ENCODE peak calls at places on chromosomes 11 and 22, in ten cellular contexts. F is HS-27A; W is A549; B is adrenal gland; S is spleen; K is stimulated activated CD4-positive, alpha-beta T cell treated with anti-CD3 and anti-CD28 coated beads, Interleukin-4, amount 100 ng/mL, for 48 hours; Q is HEK293T; M is NCI-H1436; P is ELR; R is naive thymus-derived CD8-positive, alpha-beta T cell. C is an unnamed sample.

GRCh38 chr22:31898911-31899310 is 45.4 kb upstream of the YWHAH start:
- DNase-seq in P (no peak), Q (no peak), S (peak), B (no peak), R (no peak), F (no peak), W (no peak), K (no peak), M (no peak), C (no peak)

GRCh38 chr11:131737357-131737756 is 366.9 kb downstream of the NTM start:
- DNase-seq in S (no peak), W (no peak), K (no peak), B (no peak), M (no peak), F (no peak), Q (no peak), P (peak), R (no peak), C (no peak)

GRCh38 chr22:27918351-27919221 is 470 bp downstream of the PITPNB start:
- DNase-seq in K (peak), P (peak), W (peak), S (no peak), R (peak), M (peak), Q (peak), F (peak), B (peak), C (peak)

GRCh38 chr11:4025248-4025956 is 69.2 kb upstream of the RRM1 start:
- DNase-seq in W (no peak), Q (no peak), R (no peak), B (peak), S (no peak), F (no peak), P (no peak), K (no peak), M (no peak), C (no peak)

GRCh38 chr11:118565062-118565461 is 669 bp downstream of the IFT46 start:
- DNase-seq in M (no peak), S (no peak), R (no peak), B (no peak), F (no peak), K (no peak), P (no peak), W (no peak), Q (no peak), C (no peak)

GRCh38 chr11:14657841-14658240 is 14.2 kb downstream of the PDE3B start:
- DNase-seq in K (no peak), B (no peak), Q (no peak), P (no peak), F (no peak), R (no peak), W (no peak), S (no peak), M (no peak), C (no peak)

GRCh38 chr11:126135182-126136176 is 72.8 kb upstream of the CDON start:
- DNase-seq in K (no peak), P (no peak), M (no peak), F (no peak), S (peak), R (no peak), W (no peak), B (peak), Q (no peak), C (no peak)

GRCh38 chr11:68904458-68904847 is 762 bp downstream of the IGHMBP2 start:
- DNase-seq in R (no peak), P (no peak), K (peak), S (no peak), B (no peak), M (no peak), F (no peak), Q (no peak), W (peak), C (no peak)

GRCh38 chr22:49976439-49977175 is 16.0 kb downstream of the PIM3 start:
- DNase-seq in S (no peak), K (peak), M (no peak), F (no peak), W (peak), Q (no peak), R (peak), B (no peak), P (no peak), C (no peak)

GRCh38 chr11:131530411-131530810 is 160.0 kb downstream of the NTM start:
- DNase-seq in M (no peak), S (no peak), P (no peak), Q (no peak), W (no peak), R (no peak), F (no peak), B (no peak), K (no peak), C (no peak)

GRCh38 chr22:40058265-40058664 is 63.5 kb downstream of the FAM83F start:
- DNase-seq in M (no peak), B (peak), P (no peak), Q (peak), R (no peak), W (no peak), K (peak), F (no peak), S (no peak), C (no peak)

GRCh38 chr22:41915035-41915782 is at the start of gene SHISA8:
- DNase-seq in K (peak), P (peak), M (peak), S (peak), R (peak), Q (peak), F (no peak), W (no peak), B (peak), C (no peak)

GRCh38 chr22:50706481-50707125 is 31.4 kb upstream of the ACR start:
- DNase-seq in Q (no peak), S (peak), F (no peak), K (no peak), R (no peak), B (no peak), W (no peak), P (no peak), M (no peak), C (no peak)

GRCh38 chr11:104333977-104334376 is 170.0 kb upstream of the PDGFD start:
- DNase-seq in P (peak), R (no peak), Q (no peak), M (no peak), F (no peak), W (peak), S (no peak), K (no peak), B (peak), C (no peak)

GRCh38 chr11:16604784-16605439 is 133.5 kb upstream of the C11orf58 start:
- DNase-seq in S (peak), W (no peak), R (no peak), F (peak), Q (peak), P (peak), K (no peak), M (no peak), B (peak), C (no peak)

GRCh38 chr11:96303067-96303466 is 39.9 kb downstream of the MAML2 start:
- DNase-seq in M (no peak), R (no peak), B (peak), S (no peak), F (no peak), Q (no peak), P (peak), W (peak), K (no peak), C (no peak)

GRCh38 chr11:86524603-86525352 is 147.6 kb downstream of the ME3 start:
- DNase-seq in S (no peak), F (no peak), Q (no peak), P (peak), M (no peak), K (no peak), R (no peak), W (peak), B (no peak), C (peak)

GRCh38 chr22:41772645-41773044 is 27.8 kb upstream of the CCDC134 start:
- DNase-seq in W (peak), P (peak), Q (no peak), F (no peak), M (no peak), K (no peak), R (no peak), B (no peak), S (no peak), C (no peak)

GRCh38 chr11:130560000-130560852 is 111.8 kb downstream of the ADAMTS15 start:
- DNase-seq in R (no peak), M (no peak), F (no peak), B (peak), S (peak), Q (no peak), W (no peak), K (no peak), P (no peak), C (peak)

GRCh38 chr11:31958086-31958735 is 132.7 kb upstream of the RCN1 start:
- DNase-seq in S (peak), W (peak), M (peak), F (no peak), K (peak), Q (peak), R (peak), P (peak), B (peak), C (no peak)

GRCh38 chr11:95919514-95919913 is 4.4 kb downstream of the MTMR2 start:
- DNase-seq in Q (no peak), R (no peak), B (no peak), S (no peak), F (no peak), P (no peak), W (no peak), K (no peak), M (no peak), C (no peak)

GRCh38 chr22:42990131-42990838 is 24.7 kb downstream of the PACSIN2 start:
- DNase-seq in R (no peak), M (no peak), W (peak), B (peak), Q (no peak), P (peak), S (no peak), K (no peak), F (peak), C (no peak)

GRCh38 chr11:118370774-118371173 is 11.4 kb downstream of the UBE4A start:
- DNase-seq in Q (no peak), R (no peak), S (no peak), M (no peak), K (no peak), W (no peak), B (no peak), P (no peak), F (no peak), C (no peak)

GRCh38 chr11:12963051-12963450 is 46.1 kb upstream of the RASSF10 start:
- DNase-seq in W (no peak), P (no peak), K (no peak), Q (no peak), S (no peak), B (no peak), R (no peak), M (no peak), F (no peak), C (no peak)

GRCh38 chr11:114147389-114148382 is 88.2 kb downstream of the ZBTB16 start:
- DNase-seq in R (no peak), K (no peak), W (no peak), B (peak), Q (no peak), F (no peak), M (no peak), S (no peak), P (no peak), C (no peak)

GRCh38 chr22:41508770-41509170 is 35.5 kb downstream of the POLR3H start:
- DNase-seq in B (no peak), W (no peak), P (no peak), Q (no peak), M (no peak), R (no peak), S (no peak), F (no peak), K (no peak), C (no peak)

GRCh38 chr11:7668464-7668863 is 4.8 kb downstream of the CYB5R2 start:
- DNase-seq in F (no peak), M (no peak), W (no peak), B (no peak), Q (no peak), R (no peak), S (no peak), P (no peak), K (no peak), C (no peak)

GRCh38 chr11:46364791-46365190 is 16.7 kb upstream of the MDK start:
- DNase-seq in S (no peak), P (no peak), M (no peak), R (no peak), W (no peak), B (no peak), F (no peak), K (no peak), Q (no peak), C (no peak)

C was measured in NCI-H2227 treated with DMSO at 0.1 percent for 48 hours.